ENCODE peak calls at places on chromosomes 16 and 17, in six cellular contexts. R is A549, V is uterus, A is gastrocnemius medialis, I is tibial nerve, Z is transverse colon. Y is an unnamed sample.

GRCh38 chr17:43411820-43412529 is 13.2 kb downstream of the ARL4D start:
- DNase-seq in R (no peak), V (no peak), A (no peak), I (no peak), Z (no peak), Y (no peak)

GRCh38 chr17:39671651-39672521 is 3.6 kb downstream of the PNMT start:
- DNase-seq in R (peak; percentile 61), V (no peak), A (peak; percentile 62), I (no peak), Z (peak; percentile 67), Y (no peak)

GRCh38 chr17:81396722-81397313 is 1.6 kb downstream of the BAHCC1 start:
- DNase-seq in R (peak; percentile 83), V (no peak), A (peak; percentile 39), I (no peak), Z (no peak), Y (no peak)

GRCh38 chr17:2053380-2054261 is 1.3 kb upstream of the HIC1 start:
- DNase-seq in R (peak; percentile 84), V (peak; percentile 88), A (peak; percentile 51), I (peak; percentile 76), Z (peak; percentile 77), Y (no peak)

GRCh38 chr17:16352303-16352837 is 899 bp downstream of the CENPV start:
- DNase-seq in R (peak; percentile 62), V (peak; percentile 31), A (no peak), I (no peak), Z (peak; percentile 54), Y (no peak)

GRCh38 chr16:28556914-28557320 is 3.2 kb downstream of the SGF29 start:
- DNase-seq in R (no peak), V (no peak), A (no peak), I (no peak), Z (no peak), Y (no peak)

GRCh38 chr16:55478827-55479559 is at the start of gene MMP2:
- DNase-seq in R (no peak), V (peak; percentile 87), A (peak; percentile 69), I (peak; percentile 75), Z (peak; percentile 45), Y (peak; percentile 48)

GRCh38 chr16:11355862-11356261 is 10.6 kb downstream of the RMI2 start:
- DNase-seq in R (no peak), V (no peak), A (no peak), I (no peak), Z (no peak), Y (no peak)

GRCh38 chr16:19138601-19139000 is 24.8 kb downstream of the ITPRIPL2 start:
- DNase-seq in R (peak; percentile 84), V (peak; percentile 66), A (peak; percentile 77), I (peak; percentile 57), Z (peak; percentile 69), Y (no peak)

DNA sequence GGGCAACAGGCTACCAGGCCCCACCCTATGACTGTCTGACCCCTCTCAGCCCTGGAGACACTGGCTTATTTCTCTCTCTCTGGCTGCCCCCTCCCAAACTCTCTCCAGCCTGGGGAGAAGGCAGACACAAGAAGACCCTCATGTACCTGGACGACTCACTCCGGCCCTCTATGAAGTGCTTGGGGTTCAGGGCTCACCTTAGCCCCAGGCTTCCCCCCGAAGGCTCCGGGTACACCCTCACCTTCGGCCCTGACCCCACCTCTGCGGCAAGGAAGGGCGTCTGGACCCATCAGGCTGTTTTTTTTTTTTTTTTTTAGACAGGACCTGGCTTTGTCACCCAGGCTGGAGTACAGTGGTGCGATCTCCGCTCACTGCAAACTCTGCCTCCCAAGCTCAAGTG is 906 bp upstream of the CARMIL2 start:
- DNase-seq in R (no peak), V (no peak), A (no peak), I (no peak), Z (no peak), Y (no peak)
- TF ChIP-seq POLR2A in R (no peak), V (no peak), A (no peak), I (no peak), Z (no peak), Y (no peak)

DNA sequence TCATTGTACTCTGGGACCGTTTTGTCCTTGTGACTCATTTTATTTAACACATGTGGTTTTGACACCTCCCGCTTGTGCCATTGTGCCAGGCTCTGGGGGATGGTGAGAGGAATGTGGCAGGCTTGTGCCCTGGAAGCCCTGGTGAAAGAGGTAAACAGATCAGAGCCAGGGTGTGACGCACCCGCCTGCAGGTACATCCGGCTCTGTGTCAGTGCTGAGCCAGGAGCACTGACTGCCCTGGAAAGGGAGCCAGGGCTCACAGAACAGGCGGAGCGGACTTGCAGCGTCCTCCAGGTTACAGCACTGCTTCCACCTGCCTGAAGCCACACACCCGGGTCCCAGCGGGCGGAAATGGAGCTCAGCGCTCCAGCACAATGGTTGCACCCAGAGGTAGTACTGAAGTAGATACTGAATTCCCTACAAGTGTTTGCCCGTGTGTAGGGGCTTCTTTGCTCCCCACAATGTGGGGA is 30.6 kb downstream of the CDRT15 start:
- DNase-seq in R (no peak), V (no peak), A (peak; percentile 97), I (no peak), Z (peak; percentile 78), Y (no peak)
- TF ChIP-seq POLR2A in R (no peak), V (no peak), A (peak; percentile 40), I (no peak), Z (no peak), Y (no peak)

DNA sequence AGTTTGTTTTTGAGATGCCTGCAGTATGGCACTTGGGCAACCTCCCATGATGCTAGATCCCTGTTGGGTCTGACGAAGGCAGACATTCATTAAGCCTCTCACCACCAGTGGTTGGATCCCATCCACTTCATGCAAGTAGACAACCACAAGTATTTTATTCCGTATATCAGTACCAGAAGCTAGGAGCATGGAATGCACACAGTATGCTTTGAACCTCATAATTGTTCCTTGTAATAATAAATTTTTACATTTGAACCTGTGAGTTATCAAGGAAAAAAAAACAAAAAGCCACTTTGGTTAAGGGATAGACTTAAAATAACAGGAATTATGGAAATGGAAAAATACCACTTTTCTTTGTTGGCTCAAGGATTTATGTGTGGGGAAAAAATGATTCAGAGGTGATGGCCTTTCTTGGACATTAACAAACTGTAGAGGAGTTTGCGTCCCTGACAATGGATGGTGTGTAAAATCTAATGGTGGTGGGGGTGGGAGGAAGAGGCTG is 107.1 kb upstream of the KCNJ16 start:
- DNase-seq in R (no peak), V (no peak), A (no peak), I (no peak), Z (no peak), Y (no peak)
- TF ChIP-seq POLR2A in R (no peak), V (no peak), A (no peak), I (no peak), Z (no peak), Y (no peak)

GRCh38 chr16:84116720-84117481 is at the start of gene MBTPS1:
- DNase-seq in R (peak; percentile 98), V (peak; percentile 99), A (peak; percentile 97), I (peak; percentile 96), Z (peak; percentile 99), Y (peak; percentile 97)
- TF ChIP-seq POLR2A in R (peak; percentile 70), V (peak; percentile 53), A (peak; percentile 86), I (peak; percentile 78), Z (peak; percentile 74), Y (peak; percentile 85)